ENCODE peak calls at places on chromosomes 13 and 19, in eight cellular contexts. H is retina; Y is fibroblast of the conjunctiva; I is iPS-NIHi11; S is osteocyte; W is stimulated activated naive CD8-positive, alpha-beta T cell treated with anti-CD3 and anti-CD28 coated beads, Interleukin-15, Interleukin-2, amounts not matched to agents 100 U/mL and 50 U/mL, for 24 hours; T is activated CD8-positive, alpha-beta T cell treated with anti-CD3 and anti-CD28 coated beads for 36 hours; F is A549. Z is an unnamed sample.

GRCh38 chr19:46785054-46785979 is 3.1 kb downstream of the SLC1A5 start:
- DNase-seq in H (peak; percentile 11), F (no peak), I (peak; percentile 1), Y (no peak), S (no peak), T (no peak), W (no peak), Z (no peak)

GRCh38 chr19:39474139-39474620 is 6.5 kb upstream of the TIMM50 start:
- DNase-seq in T (peak; percentile 80), Y (peak; percentile 14), W (peak; percentile 81), F (peak; percentile 64), I (peak; percentile 91), H (peak; percentile 69), S (peak; percentile 89), Z (peak; percentile 82)

GRCh38 chr19:58054792-58055482 is 4.1 kb upstream of the ZNF135 start:
- DNase-seq in H (peak; percentile 91), T (no peak), I (peak; percentile 74), W (no peak), Y (no peak), F (no peak), S (no peak), Z (no peak)

GRCh38 chr13:44818428-44818827 is 170.8 kb downstream of the NUFIP1 start:
- DNase-seq in I (peak; percentile 74), H (no peak), T (no peak), S (no peak), F (peak; percentile 54), Y (no peak), W (no peak), Z (peak; percentile 64)

GRCh38 chr19:53905787-53906186 is 3.3 kb upstream of the CACNG7 start:
- DNase-seq in W (no peak), Y (no peak), S (no peak), H (no peak), T (no peak), F (no peak), I (no peak), Z (no peak)

GRCh38 chr13:73325351-73326214 is 266.8 kb downstream of the KLF5 start:
- DNase-seq in H (no peak), I (no peak), W (no peak), S (no peak), F (peak; percentile 49), T (no peak), Y (no peak), Z (no peak)

GRCh38 chr13:44389856-44390255 is 16.2 kb downstream of the SERP2 start:
- DNase-seq in Y (no peak), I (no peak), S (no peak), H (no peak), F (no peak), T (no peak), W (no peak), Z (no peak)

GRCh38 chr13:78589206-78589605 is 14.1 kb downstream of the POU4F1 start:
- DNase-seq in F (no peak), S (no peak), Y (no peak), W (no peak), H (peak; percentile 63), T (no peak), I (peak; percentile 71), Z (peak; percentile 81)

GRCh38 chr13:110746443-110746842 is 32.9 kb downstream of the ING1 start:
- DNase-seq in I (no peak), W (no peak), T (no peak), F (no peak), Y (no peak), S (no peak), H (no peak), Z (no peak)

GRCh38 chr13:63198076-63198475 is 1782.4 kb upstream of the PCDH20 start:
- DNase-seq in F (no peak), H (no peak), Y (no peak), I (no peak), W (no peak), T (no peak), S (no peak), Z (no peak)

GRCh38 chr19:31334849-31335624 is 14.2 kb downstream of the TSHZ3 start:
- DNase-seq in F (no peak), H (no peak), W (no peak), I (no peak), S (no peak), Y (no peak), T (no peak), Z (no peak)

GRCh38 chr13:95463516-95463915 is 89.0 kb upstream of the CLDN10 start:
- DNase-seq in H (no peak), I (no peak), S (no peak), W (no peak), T (no peak), Y (no peak), F (peak; percentile 5), Z (no peak)

GRCh38 chr19:1027020-1027952 is 878 bp downstream of the CNN2 start:
- DNase-seq in W (peak; percentile 56), I (no peak), H (peak; percentile 70), Y (no peak), S (no peak), F (no peak), T (peak; percentile 67), Z (no peak)

GRCh38 chr19:47324502-47324901 is 7.5 kb upstream of the C5AR2 start:
- DNase-seq in I (peak; percentile 24), W (no peak), T (no peak), H (no peak), Y (no peak), F (no peak), S (no peak), Z (no peak)

GRCh38 chr13:99768986-99769385 is 202.6 kb downstream of the ZIC5 start:
- DNase-seq in H (no peak), F (no peak), T (no peak), W (no peak), Y (no peak), S (no peak), I (no peak), Z (no peak)

GRCh38 chr13:43364210-43365041 is 341.0 kb downstream of the DNAJC15 start:
- DNase-seq in T (no peak), I (no peak), S (no peak), H (peak; percentile 26), F (no peak), W (no peak), Y (no peak), Z (no peak)

GRCh38 chr19:34963531-34964406 is at the start of gene ZNF792:
- DNase-seq in I (peak; percentile 93), Y (no peak), H (peak; percentile 87), T (peak; percentile 62), W (peak; percentile 75), F (peak; percentile 59), S (peak; percentile 88), Z (peak; percentile 75)

GRCh38 chr19:8334458-8335342 is 8.4 kb downstream of the KANK3 start:
- DNase-seq in Y (no peak), W (peak; percentile 51), H (peak; percentile 61), T (peak; percentile 56), S (no peak), F (peak; percentile 84), I (peak; percentile 94), Z (peak; percentile 78)

GRCh38 chr13:90105276-90105675 is 1242.2 kb upstream of the MIR17HG start:
- DNase-seq in T (no peak), H (no peak), Y (no peak), F (no peak), W (no peak), S (no peak), I (no peak), Z (no peak)

GRCh38 chr19:6425732-6426686 is 1.4 kb upstream of the KHSRP start:
- DNase-seq in F (no peak), Y (no peak), I (no peak), T (peak; percentile 37), S (no peak), H (no peak), W (no peak), Z (no peak)

GRCh38 chr13:37690361-37690760 is 91.8 kb upstream of the POSTN start:
- DNase-seq in W (no peak), I (no peak), F (no peak), T (no peak), S (no peak), Y (no peak), H (no peak), Z (no peak)

GRCh38 chr13:44003481-44003880 is 123.8 kb downstream of the LACC1 start:
- DNase-seq in I (no peak), F (no peak), W (no peak), T (no peak), H (no peak), S (no peak), Y (no peak), Z (no peak)

GRCh38 chr19:47649588-47649987 is 40.7 kb downstream of the BICRA start:
- DNase-seq in H (no peak), T (no peak), W (no peak), F (no peak), Y (no peak), S (no peak), I (no peak), Z (no peak)

GRCh38 chr19:17114414-17114831 is 38.8 kb downstream of the MYO9B start:
- DNase-seq in F (no peak), T (no peak), S (no peak), W (no peak), I (peak; percentile 70), H (no peak), Y (no peak), Z (no peak)

GRCh38 chr13:113864303-113864890 is 521 bp upstream of the GAS6 start:
- DNase-seq in S (peak; percentile 57), Y (no peak), T (no peak), I (no peak), F (no peak), W (no peak), H (no peak), Z (no peak)

GRCh38 chr19:48967346-48968178 is 2.5 kb downstream of the FTL start:
- DNase-seq in T (no peak), S (no peak), F (peak; percentile 92), Y (peak; percentile 60), H (no peak), I (no peak), W (no peak), Z (no peak)

GRCh38 chr13:41547253-41548000 is 90.1 kb downstream of the RGCC start:
- DNase-seq in S (no peak), T (no peak), F (no peak), I (no peak), H (peak; percentile 74), Y (no peak), W (no peak), Z (no peak)

GRCh38 chr19:45423589-45424190 is at the start of gene ERCC1:
- DNase-seq in W (peak; percentile 95), S (peak; percentile 97), Y (peak; percentile 86), H (peak; percentile 94), F (peak; percentile 98), I (no peak), T (peak; percentile 89), Z (peak; percentile 95)

GRCh38 chr19:3010871-3011270 is 18.2 kb downstream of the TLE2 start:
- DNase-seq in H (no peak), F (no peak), W (no peak), Y (no peak), S (no peak), I (no peak), T (no peak), Z (no peak)

GRCh38 chr19:16062789-16063188 is 13.5 kb upstream of the TPM4 start:
- DNase-seq in H (peak; percentile 20), T (peak; percentile 76), W (peak; percentile 74), Y (no peak), I (peak; percentile 84), F (no peak), S (no peak), Z (peak; percentile 70)

GRCh38 chr19:34560229-34560628 is 78.7 kb downstream of the WTIP start:
- DNase-seq in Y (no peak), H (no peak), T (no peak), F (no peak), I (no peak), W (no peak), S (no peak), Z (no peak)

GRCh38 chr13:74869846-74870245 is 612.1 kb downstream of the TBC1D4 start:
- DNase-seq in F (no peak), S (no peak), T (no peak), W (no peak), I (no peak), Y (no peak), H (no peak), Z (no peak)

GRCh38 chr19:48565090-48565489 is 13.1 kb downstream of the SULT2B1 start:
- DNase-seq in W (no peak), F (peak; percentile 99), S (no peak), H (no peak), T (no peak), I (no peak), Y (no peak), Z (no peak)

GRCh38 chr13:79423801-79424642 is 18.0 kb upstream of the RBM26 start:
- DNase-seq in F (peak; percentile 44), W (no peak), Y (peak; percentile 42), I (peak; percentile 15), H (no peak), S (no peak), T (no peak), Z (peak; percentile 60)

Z was measured in HEK293T.